ENCODE peak calls at places on chromosome 15, in ten cellular contexts. O is GM23248, F is fibroblast of lung, V is IMR-90, B is K562, C is neuronal stem cell, Q is PC-3, I is colonic mucosa, J is NT2/D1, W is neural progenitor cell. X is an unnamed sample.
A peak's percentile ranks its signal among the peaks of the same experiment; 100 is the strongest.

GRCh38 chr15:71592186-71592585 is 218.2 kb upstream of the NR2E3 start:
- DNase-seq in O (no peak), F (no peak), V (no peak), B (no peak), C (no peak), Q (no peak), I (no peak), J (no peak), W (no peak), X (no peak)

GRCh38 chr15:68337826-68338225 is 60.3 kb downstream of the FEM1B start:
- DNase-seq in O (peak; percentile 41), F (no peak), V (no peak), B (no peak), C (no peak), Q (peak; percentile 19), I (no peak), J (no peak), W (no peak), X (no peak)

GRCh38 chr15:33608714-33609113 is 297.9 kb downstream of the RYR3 start:
- DNase-seq in O (peak; percentile 17), F (no peak), V (no peak), B (no peak), C (no peak), Q (peak; percentile 48), I (no peak), J (no peak), W (peak; percentile 46), X (no peak)

GRCh38 chr15:79978694-79979519 is 7.9 kb upstream of the BCL2A1 start:
- DNase-seq in O (peak; percentile 93), F (peak; percentile 86), V (peak; percentile 89), B (no peak), C (no peak), Q (no peak), I (no peak), J (no peak), W (no peak), X (no peak)

GRCh38 chr15:76217029-76217866 is 94.0 kb downstream of the ETFA start:
- DNase-seq in O (peak; percentile 24), F (peak; percentile 18), V (peak; percentile 57), B (no peak), C (no peak), Q (peak; percentile 79), I (no peak), J (no peak), W (no peak), X (no peak)

GRCh38 chr15:97648728-97649127 is 311.8 kb upstream of the ARRDC4 start:
- DNase-seq in O (no peak), F (no peak), V (no peak), B (no peak), C (no peak), Q (no peak), I (no peak), J (no peak), W (no peak), X (no peak)

GRCh38 chr15:75578206-75578947 is 738 bp downstream of the PTPN9 start:
- DNase-seq in O (peak; percentile 68), F (peak; percentile 22), V (no peak), B (peak; percentile 68), C (peak; percentile 27), Q (peak; percentile 22), I (peak; percentile 50), J (no peak), W (peak; percentile 70), X (peak; percentile 64)

GRCh38 chr15:45200799-45201556 is 13.2 kb upstream of the SHF start:
- DNase-seq in O (peak; percentile 85), F (peak; percentile 86), V (peak; percentile 83), B (peak; percentile 63), C (peak; percentile 82), Q (peak; percentile 91), I (peak; percentile 91), J (peak; percentile 68), W (peak; percentile 80), X (peak; percentile 95)

GRCh38 chr15:60733196-60733595 is 254.3 kb upstream of the ICE2 start:
- DNase-seq in O (peak; percentile 16), F (no peak), V (no peak), B (no peak), C (no peak), Q (no peak), I (no peak), J (no peak), W (no peak), X (no peak)
- H3K9ac ChIP-seq in O (no peak overlapping the region), F (no peak overlapping the region), V (no peak overlapping the region), B (no peak overlapping the region), C (no peak overlapping the region), Q (no peak overlapping the region), I (no peak overlapping the region), J (no peak overlapping the region), W (no peak overlapping the region), X (no peak overlapping the region)

DNA sequence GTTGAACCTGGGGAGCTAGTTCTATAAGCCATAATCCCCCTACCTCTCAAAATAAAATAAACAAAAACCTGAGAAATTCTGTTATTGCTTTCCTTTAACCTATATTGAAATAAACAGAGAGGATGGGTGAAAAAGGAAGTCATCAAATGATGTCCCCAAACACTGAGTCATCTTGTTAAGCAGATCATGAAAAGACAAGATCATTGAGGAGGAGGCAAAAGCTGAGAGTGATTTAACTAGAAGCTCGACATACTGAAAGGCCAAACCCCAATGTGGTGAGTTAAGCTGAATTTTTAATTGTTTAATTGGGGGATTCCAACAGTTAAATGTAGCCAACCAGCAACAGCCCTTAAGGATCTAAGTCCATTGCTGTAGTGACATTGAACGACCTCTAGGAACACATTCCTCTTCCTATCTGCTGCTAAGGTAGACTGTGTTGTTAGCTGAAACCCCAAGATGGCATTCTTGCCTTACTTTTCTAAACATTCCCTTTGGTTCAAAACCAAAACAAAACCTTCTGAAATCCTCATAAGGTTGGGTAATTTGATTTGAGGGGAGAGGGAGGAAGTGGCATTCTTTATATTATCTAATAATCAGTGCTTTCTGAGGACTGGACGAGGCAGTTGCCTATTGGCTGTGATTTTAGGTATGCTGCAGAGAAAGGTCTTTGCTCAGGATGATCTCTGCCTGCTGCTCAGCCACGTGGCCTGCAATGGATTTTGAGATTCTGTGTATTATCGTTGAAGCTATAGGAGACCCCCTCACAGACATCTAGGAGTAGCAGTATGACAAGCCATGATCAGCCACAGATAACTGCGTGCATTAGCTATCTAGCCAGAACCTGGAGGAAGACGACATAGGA is 62.7 kb upstream of the BNIP2 start:
- DNase-seq in O (peak; percentile 11), F (peak; percentile 3), V (no peak), B (peak; percentile 21), C (peak; percentile 9), Q (no peak), I (no peak), J (peak; percentile 33), W (peak; percentile 49), X (no peak)
- H3K4me1 ChIP-seq in O (no peaks in the 10 kb centered on the region), F (no peaks in the 10 kb centered on the region), V (no peaks in the 10 kb centered on the region), B (no peaks in the 10 kb centered on the region), C (no peaks in the 10 kb centered on the region), Q (no peaks in the 10 kb centered on the region), I (no peaks in the 10 kb centered on the region), J (no peaks in the 10 kb centered on the region), W (no peaks in the 10 kb centered on the region), X (peaks cover 3% of the 10 kb centered on the region)

GRCh38 chr15:30973379-30973778 is 18.0 kb downstream of the MTMR10 start:
- DNase-seq in O (no peak), F (no peak), V (no peak), B (no peak), C (no peak), Q (no peak), I (no peak), J (no peak), W (no peak), X (no peak)

GRCh38 chr15:30979457-30979856 is 12.0 kb downstream of the MTMR10 start:
- DNase-seq in O (no peak), F (no peak), V (no peak), B (no peak), C (no peak), Q (no peak), I (no peak), J (no peak), W (no peak), X (no peak)

GRCh38 chr15:30978328-30978727 is 13.1 kb downstream of the MTMR10 start:
- DNase-seq in O (no peak), F (no peak), V (no peak), B (peak; percentile 16), C (no peak), Q (no peak), I (no peak), J (no peak), W (no peak), X (no peak)

GRCh38 chr15:30974112-30974511 is 17.3 kb downstream of the MTMR10 start:
- DNase-seq in O (no peak), F (no peak), V (no peak), B (no peak), C (no peak), Q (no peak), I (no peak), J (no peak), W (no peak), X (no peak)
- H3K9me3 ChIP-seq in O (no peaks in the 10 kb centered on the region), F (no peaks in the 10 kb centered on the region), V (no peaks in the 10 kb centered on the region), B (no peaks in the 10 kb centered on the region), C (no peaks in the 10 kb centered on the region), Q (no peaks in the 10 kb centered on the region), I (no peaks in the 10 kb centered on the region), J (no peaks in the 10 kb centered on the region), W (no peaks in the 10 kb centered on the region), X (no peaks in the 10 kb centered on the region)

GRCh38 chr15:101359365-101359947 is 64.4 kb upstream of the SNRPA1 start:
- DNase-seq in O (peak; percentile 2), F (no peak), V (peak; percentile 9), B (no peak), C (no peak), Q (peak; percentile 79), I (no peak), J (no peak), W (no peak), X (no peak)
- H3K9ac ChIP-seq in O (no peak overlapping the region), F (no peak overlapping the region), V (no peak overlapping the region), B (no peak overlapping the region), C (no peak overlapping the region), Q (no peak overlapping the region), I (no peak overlapping the region), J (no peak overlapping the region), W (no peak overlapping the region), X (no peak overlapping the region)

GRCh38 chr15:59250249-59250648 is 43.6 kb downstream of the LDHAL6B start:
- DNase-seq in O (no peak), F (no peak), V (no peak), B (no peak), C (no peak), Q (no peak), I (peak; percentile 55), J (no peak), W (no peak), X (peak; percentile 48)
- H3K4me1 ChIP-seq in O (no peaks in the 10 kb centered on the region), F (no peaks in the 10 kb centered on the region), V (no peaks in the 10 kb centered on the region), B (no peaks in the 10 kb centered on the region), C (no peaks in the 10 kb centered on the region), Q (peaks cover 7% of the 10 kb centered on the region), I (no peaks in the 10 kb centered on the region), J (no peaks in the 10 kb centered on the region), W (no peaks in the 10 kb centered on the region), X (no peaks in the 10 kb centered on the region)

GRCh38 chr15:25238126-25238525 is 200.7 kb downstream of the UBE3A start:
- DNase-seq in O (no peak), F (no peak), V (no peak), B (no peak), C (no peak), Q (no peak), I (no peak), J (no peak), W (no peak), X (no peak)
- H3K9me3 ChIP-seq in O (no peaks in the 10 kb centered on the region), F (no peaks in the 10 kb centered on the region), V (peaks cover 78% of the 10 kb centered on the region), B (no peaks in the 10 kb centered on the region), C (no peaks in the 10 kb centered on the region), Q (peaks cover 4% of the 10 kb centered on the region), I (no peaks in the 10 kb centered on the region), J (no peaks in the 10 kb centered on the region), W (no peaks in the 10 kb centered on the region), X (no peaks in the 10 kb centered on the region)

GRCh38 chr15:52790941-52791751 is 1.0 kb upstream of the ONECUT1 start:
- DNase-seq in O (no peak), F (no peak), V (peak; percentile 7), B (no peak), C (peak; percentile 51), Q (no peak), I (no peak), J (no peak), W (peak; percentile 83), X (peak; percentile 83)
- H3K9ac ChIP-seq in O (no peak overlapping the region), F (no peak overlapping the region), V (no peak overlapping the region), B (no peak overlapping the region), C (peak overlapping the region; percentile 65), Q (no peak overlapping the region), I (no peak overlapping the region), J (peak overlapping the region; percentile 85), W (no peak overlapping the region), X (no peak overlapping the region)